ENCODE peak calls at places on chromosome 22, in eight cellular contexts. O, Q, R, V, A, T, K and C are unnamed samples.

GRCh38 chr22:22235564-22235963 is 9.0 kb upstream of the VPREB1 start:
- DNase-seq in O (peak), Q (no peak), R (peak), V (peak), A (no peak), T (no peak), K (no peak), C (no peak)

GRCh38 chr22:25437414-25438160 is 126.9 kb upstream of the GRK3 start:
- DNase-seq in O (no peak), Q (no peak), R (no peak), V (no peak), A (no peak), T (no peak), K (no peak), C (no peak)

GRCh38 chr22:45262195-45262930 is 21.7 kb upstream of the KIAA0930 start:
- DNase-seq in O (no peak), Q (no peak), R (no peak), V (no peak), A (no peak), T (peak), K (no peak), C (no peak)

GRCh38 chr22:46036558-46037408 is 59.8 kb upstream of the WNT7B start:
- DNase-seq in O (peak), Q (peak), R (peak), V (peak), A (no peak), T (peak), K (no peak), C (no peak)

GRCh38 chr22:46537946-46538815 is 761 bp upstream of the CELSR1 start:
- DNase-seq in O (no peak), Q (no peak), R (peak), V (peak), A (peak), T (no peak), K (peak), C (peak)

GRCh38 chr22:46437990-46438389 is 99.4 kb downstream of the CELSR1 start:
- DNase-seq in O (no peak), Q (no peak), R (no peak), V (no peak), A (peak), T (no peak), K (no peak), C (no peak)

GRCh38 chr22:27476729-27477128 is 324.8 kb downstream of the MN1 start:
- DNase-seq in O (no peak), Q (no peak), R (no peak), V (no peak), A (no peak), T (no peak), K (peak), C (peak)

GRCh38 chr22:35355744-35356420 is 25.0 kb upstream of the HMOX1 start:
- DNase-seq in O (no peak), Q (no peak), R (no peak), V (no peak), A (no peak), T (no peak), K (no peak), C (no peak)

GRCh38 chr22:49473286-49473685 is 354.4 kb downstream of the BRD1 start:
- DNase-seq in O (no peak), Q (no peak), R (no peak), V (no peak), A (no peak), T (no peak), K (no peak), C (no peak)

GRCh38 chr22:50702261-50702671 is 29.6 kb downstream of the SHANK3 start:
- DNase-seq in O (no peak), Q (no peak), R (no peak), V (no peak), A (peak), T (no peak), K (no peak), C (no peak)

GRCh38 chr22:46027219-46028068 is 50.5 kb upstream of the WNT7B start:
- DNase-seq in O (no peak), Q (no peak), R (no peak), V (no peak), A (peak), T (peak), K (no peak), C (no peak)

GRCh38 chr22:31626427-31627150 is 35.4 kb downstream of the PISD start:
- DNase-seq in O (no peak), Q (no peak), R (peak), V (no peak), A (peak), T (no peak), K (no peak), C (no peak)

GRCh38 chr22:20530368-20531153 is 23.2 kb downstream of the MED15 start:
- DNase-seq in O (no peak), Q (no peak), R (peak), V (no peak), A (no peak), T (no peak), K (peak), C (peak)

GRCh38 chr22:39559456-39560105 is 11.0 kb upstream of the CACNA1I start:
- DNase-seq in O (no peak), Q (no peak), R (peak), V (peak), A (no peak), T (no peak), K (no peak), C (no peak)

DNA sequence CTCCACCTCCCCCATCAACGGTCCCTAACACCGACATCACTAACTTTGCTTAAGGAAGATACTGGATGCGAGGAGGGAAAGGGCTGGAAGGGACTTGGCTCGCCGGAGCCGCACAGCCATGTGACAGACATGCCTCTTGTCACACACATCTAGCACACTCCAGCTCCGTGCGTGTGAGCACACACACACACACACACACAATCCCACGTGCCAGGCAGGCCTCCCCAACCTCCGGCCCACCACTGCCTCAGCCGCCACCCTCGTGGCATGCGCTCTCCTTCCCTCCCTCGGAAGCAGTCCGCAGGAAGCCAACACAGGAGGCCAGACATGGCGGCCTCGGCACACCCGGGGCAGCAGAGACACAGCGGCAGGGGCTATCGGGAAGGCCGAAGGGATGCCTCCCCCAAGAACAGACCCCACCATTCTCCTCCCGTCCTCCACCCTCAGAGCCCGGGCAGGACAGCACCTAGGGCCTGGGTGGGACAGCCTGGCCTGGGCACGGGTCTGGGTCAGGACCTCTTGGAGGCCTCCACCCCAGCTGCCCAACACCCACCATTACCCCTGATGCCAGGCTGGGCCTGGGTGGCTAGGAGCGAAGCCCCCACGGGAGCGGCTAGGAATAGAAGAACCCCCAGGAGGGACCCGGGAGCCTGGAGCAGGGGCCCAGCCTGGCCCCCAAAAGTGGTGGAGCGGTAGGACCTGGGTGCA is 1.0 kb downstream of the MFNG start:
- DNase-seq in O (peak), Q (peak), R (no peak), V (no peak), A (peak), T (no peak), K (no peak), C (no peak)
- H3K4me3 ChIP-seq in O (peak), Q (peak), R (no peak), V (no peak), A (peak), T (no peak), K (no peak), C (no peak)

GRCh38 chr22:41264408-41264941 is 21.5 kb downstream of the RANGAP1 start:
- DNase-seq in O (no peak), Q (no peak), R (no peak), V (no peak), A (no peak), T (no peak), K (no peak), C (no peak)

GRCh38 chr22:41260871-41261270 is 20.1 kb upstream of the CHADL start:
- DNase-seq in O (no peak), Q (no peak), R (no peak), V (no peak), A (no peak), T (no peak), K (no peak), C (no peak)

GRCh38 chr22:41262250-41262765 is 21.6 kb upstream of the CHADL start:
- DNase-seq in O (no peak), Q (no peak), R (no peak), V (no peak), A (no peak), T (no peak), K (no peak), C (no peak)

GRCh38 chr22:41261541-41262249 is 21.0 kb upstream of the CHADL start:
- DNase-seq in O (no peak), Q (no peak), R (no peak), V (no peak), A (no peak), T (no peak), K (no peak), C (no peak)

DNA sequence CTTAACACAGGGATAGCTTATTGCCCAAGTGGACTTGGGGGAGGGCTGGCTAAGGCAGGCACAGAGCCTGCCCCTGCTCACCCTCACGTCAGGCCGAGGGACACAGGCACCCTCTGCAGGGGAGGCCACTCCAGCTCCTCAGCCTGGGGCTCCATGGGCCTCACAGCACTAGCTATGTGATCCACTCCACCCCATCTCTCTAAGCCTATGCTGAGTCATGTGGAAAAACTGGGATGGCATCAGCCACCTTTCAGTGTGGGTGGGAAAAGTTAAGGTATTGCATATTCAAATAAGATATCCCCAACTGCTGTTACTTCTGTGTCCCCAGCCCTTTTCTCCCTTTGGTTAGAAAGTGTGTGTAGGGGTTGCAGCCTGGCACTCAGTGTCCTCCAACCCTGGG is 22.3 kb downstream of the RANGAP1 start:
- DNase-seq in O (no peak), Q (no peak), R (no peak), V (no peak), A (no peak), T (no peak), K (no peak), C (no peak)
- H3K27ac ChIP-seq in O (no peak), Q (no peak), R (no peak), V (no peak), A (no peak), T (no peak), K (no peak), C (no peak)

GRCh38 chr22:38298312-38299000 is 18.8 kb downstream of the CSNK1E start:
- DNase-seq in O (peak), Q (no peak), R (peak), V (peak), A (no peak), T (no peak), K (peak), C (peak)

GRCh38 chr22:38295339-38295738 is 21.9 kb downstream of the CSNK1E start:
- DNase-seq in O (no peak), Q (no peak), R (no peak), V (no peak), A (no peak), T (no peak), K (no peak), C (no peak)

GRCh38 chr22:38294193-38294592 is 21.4 kb upstream of the TMEM184B start:
- DNase-seq in O (no peak), Q (no peak), R (no peak), V (no peak), A (no peak), T (no peak), K (no peak), C (no peak)

GRCh38 chr22:38296372-38296771 is 20.9 kb downstream of the CSNK1E start:
- DNase-seq in O (no peak), Q (no peak), R (no peak), V (no peak), A (no peak), T (no peak), K (no peak), C (no peak)

DNA sequence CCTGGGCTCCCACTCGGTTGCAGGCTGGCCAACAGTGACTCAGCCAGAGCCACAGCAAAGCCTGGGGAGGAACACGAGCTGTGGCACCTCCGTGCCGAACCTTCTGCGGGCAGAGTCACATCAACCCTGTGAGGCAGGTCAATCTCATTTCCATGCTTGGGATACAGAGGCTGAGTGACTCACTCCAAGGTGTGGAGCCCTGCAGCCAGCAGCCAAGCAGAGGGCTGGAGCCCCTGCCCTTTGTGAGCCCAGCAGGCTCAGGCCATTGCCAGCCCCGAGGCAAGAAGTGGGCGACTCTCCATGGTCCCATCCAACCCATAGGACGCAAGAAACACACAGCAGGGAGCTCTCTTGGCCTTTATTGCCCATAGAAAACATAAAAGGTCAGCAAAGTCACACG is 21.4 kb downstream of the CSNK1E start:
- DNase-seq in O (no peak), Q (no peak), R (no peak), V (no peak), A (no peak), T (no peak), K (no peak), C (no peak)
- H3K4me3 ChIP-seq in O (no peak), Q (no peak), R (no peak), V (no peak), A (no peak), T (no peak), K (no peak), C (no peak)

GRCh38 chr22:17575681-17576080 is 12.4 kb downstream of the SLC25A18 start:
- DNase-seq in O (no peak), Q (no peak), R (no peak), V (no peak), A (no peak), T (no peak), K (no peak), C (no peak)

GRCh38 chr22:17579535-17579981 is 16.3 kb downstream of the SLC25A18 start:
- DNase-seq in O (no peak), Q (no peak), R (no peak), V (no peak), A (no peak), T (no peak), K (no peak), C (no peak)

GRCh38 chr22:17575151-17575550 is 11.9 kb downstream of the SLC25A18 start:
- DNase-seq in O (no peak), Q (no peak), R (no peak), V (no peak), A (no peak), T (no peak), K (no peak), C (peak)

GRCh38 chr22:17578129-17578754 is 14.9 kb downstream of the SLC25A18 start:
- DNase-seq in O (no peak), Q (no peak), R (peak), V (no peak), A (no peak), T (no peak), K (no peak), C (peak)

GRCh38 chr22:17576475-17576874 is 13.2 kb downstream of the SLC25A18 start:
- DNase-seq in O (no peak), Q (no peak), R (peak), V (no peak), A (no peak), T (peak), K (peak), C (peak)
- H3K27ac ChIP-seq in O (no peak), Q (no peak), R (no peak), V (no peak), A (no peak), T (no peak), K (no peak), C (peak)

GRCh38 chr22:18126606-18127005 is 16.0 kb downstream of the TUBA8 start:
- DNase-seq in O (no peak), Q (no peak), R (no peak), V (no peak), A (no peak), T (peak), K (no peak), C (no peak)
- H3K4me3 ChIP-seq in O (no peak), Q (no peak), R (no peak), V (no peak), A (no peak), T (no peak), K (no peak), C (no peak)